ENCODE peak calls at places on chromosomes 6 and 20, in ten cellular contexts. B is DND-41; N is upper lobe of right lung; K is A673; I is fibroblast of lung; P is lower lobe of right lung; L is keratinocyte; S is heart right ventricle; Y is HepG2; G is CD4-positive, alpha-beta T cell. T is an unnamed sample.

GRCh38 chr6:63347599-63347998 is 27.8 kb upstream of the LGSN start:
- DNase-seq in B (no peak), N (no peak), K (no peak), I (peak), P (no peak), L (peak), S (no peak), Y (peak), G (no peak), T (no peak)

GRCh38 chr20:47244451-47244850 is 112.0 kb downstream of the ZMYND8 start:
- DNase-seq in B (no peak), N (no peak), K (no peak), I (no peak), P (no peak), L (no peak), S (no peak), Y (no peak), G (no peak), T (no peak)

GRCh38 chr6:169271158-169271936 is 17.7 kb upstream of the THBS2 start:
- DNase-seq in B (no peak), N (no peak), K (no peak), I (peak), P (no peak), L (no peak), S (no peak), Y (no peak), G (no peak), T (no peak)

GRCh38 chr6:16184129-16184528 is 54.3 kb upstream of the GMPR start:
- DNase-seq in B (no peak), N (no peak), K (peak), I (no peak), P (peak), L (no peak), S (no peak), Y (peak), G (no peak), T (peak)

GRCh38 chr20:13349240-13349604 is 128.1 kb downstream of the ISM1 start:
- DNase-seq in B (no peak), N (no peak), K (no peak), I (no peak), P (no peak), L (no peak), S (no peak), Y (no peak), G (no peak), T (no peak)

GRCh38 chr6:95786802-95787201 is 209.5 kb downstream of the MANEA start:
- DNase-seq in B (no peak), N (no peak), K (no peak), I (no peak), P (no peak), L (no peak), S (no peak), Y (no peak), G (no peak), T (no peak)

GRCh38 chr20:43691928-43692524 is 25.1 kb downstream of the MYBL2 start:
- DNase-seq in B (peak), N (no peak), K (peak), I (peak), P (no peak), L (peak), S (no peak), Y (peak), G (peak), T (peak)

GRCh38 chr6:20403766-20404640 is 2.3 kb downstream of the E2F3 start:
- DNase-seq in B (peak), N (no peak), K (peak), I (peak), P (no peak), L (no peak), S (no peak), Y (peak), G (peak), T (peak)

GRCh38 chr20:59664389-59665055 is 60.2 kb downstream of the PHACTR3 start:
- DNase-seq in B (no peak), N (no peak), K (no peak), I (no peak), P (no peak), L (no peak), S (no peak), Y (no peak), G (no peak), T (no peak)

GRCh38 chr20:45138451-45139300 is 14.4 kb upstream of the WFDC12 start:
- DNase-seq in B (peak), N (peak), K (peak), I (no peak), P (peak), L (no peak), S (peak), Y (peak), G (peak), T (peak)

GRCh38 chr6:6655805-6656251 is 67.3 kb downstream of the LY86 start:
- DNase-seq in B (no peak), N (no peak), K (no peak), I (no peak), P (no peak), L (no peak), S (no peak), Y (no peak), G (no peak), T (no peak)

GRCh38 chr6:166662690-166663089 is 35.6 kb upstream of the RPS6KA2 start:
- DNase-seq in B (no peak), N (no peak), K (no peak), I (no peak), P (no peak), L (no peak), S (no peak), Y (no peak), G (no peak), T (no peak)

DNA sequence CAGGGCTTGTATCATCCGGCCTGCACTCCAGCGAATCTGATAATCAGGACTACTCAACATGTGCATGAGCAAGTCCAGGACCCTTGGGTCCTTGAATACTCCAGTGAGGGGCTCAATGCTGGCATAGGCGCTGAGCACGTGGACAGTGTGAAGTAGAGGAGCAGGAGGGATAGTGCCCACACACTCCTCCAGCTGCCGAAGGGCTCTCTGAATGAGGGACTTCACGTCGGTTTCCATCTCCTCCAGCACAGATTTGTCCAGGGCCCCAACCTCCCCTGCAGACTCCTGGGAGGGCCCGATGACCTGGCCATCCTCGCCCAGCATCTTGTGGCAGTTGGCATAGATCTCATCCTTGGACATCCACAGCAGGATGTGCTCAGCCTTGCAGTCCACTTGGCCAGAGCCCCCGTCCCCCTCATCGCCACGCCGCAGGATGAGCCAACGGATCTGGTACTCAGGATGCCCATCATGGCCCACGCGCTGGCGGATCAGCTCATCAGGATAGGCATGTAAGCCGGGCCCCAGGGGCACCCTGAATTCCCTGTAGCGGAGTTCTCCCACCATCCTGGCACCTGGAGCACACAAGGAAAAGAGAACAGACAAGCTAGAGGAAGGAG is 1.3 kb downstream of the CUL7 start:
- DNase-seq in B (no peak), N (no peak), K (no peak), I (no peak), P (no peak), L (no peak), S (no peak), Y (no peak), G (no peak), T (no peak)
- H3K27ac ChIP-seq in B (peak), N (peak), K (peak), I (no peak), P (peak), L (no peak), S (peak), Y (peak), G (peak), T (no peak)

GRCh38 chr20:49045440-49046086 is 549 bp upstream of the CSE1L start:
- DNase-seq in B (peak), N (peak), K (no peak), I (no peak), P (peak), L (no peak), S (peak), Y (peak), G (peak), T (peak)

GRCh38 chr20:49043000-49043399 is 3.1 kb upstream of the CSE1L start:
- DNase-seq in B (no peak), N (no peak), K (no peak), I (no peak), P (no peak), L (no peak), S (no peak), Y (no peak), G (no peak), T (no peak)

DNA sequence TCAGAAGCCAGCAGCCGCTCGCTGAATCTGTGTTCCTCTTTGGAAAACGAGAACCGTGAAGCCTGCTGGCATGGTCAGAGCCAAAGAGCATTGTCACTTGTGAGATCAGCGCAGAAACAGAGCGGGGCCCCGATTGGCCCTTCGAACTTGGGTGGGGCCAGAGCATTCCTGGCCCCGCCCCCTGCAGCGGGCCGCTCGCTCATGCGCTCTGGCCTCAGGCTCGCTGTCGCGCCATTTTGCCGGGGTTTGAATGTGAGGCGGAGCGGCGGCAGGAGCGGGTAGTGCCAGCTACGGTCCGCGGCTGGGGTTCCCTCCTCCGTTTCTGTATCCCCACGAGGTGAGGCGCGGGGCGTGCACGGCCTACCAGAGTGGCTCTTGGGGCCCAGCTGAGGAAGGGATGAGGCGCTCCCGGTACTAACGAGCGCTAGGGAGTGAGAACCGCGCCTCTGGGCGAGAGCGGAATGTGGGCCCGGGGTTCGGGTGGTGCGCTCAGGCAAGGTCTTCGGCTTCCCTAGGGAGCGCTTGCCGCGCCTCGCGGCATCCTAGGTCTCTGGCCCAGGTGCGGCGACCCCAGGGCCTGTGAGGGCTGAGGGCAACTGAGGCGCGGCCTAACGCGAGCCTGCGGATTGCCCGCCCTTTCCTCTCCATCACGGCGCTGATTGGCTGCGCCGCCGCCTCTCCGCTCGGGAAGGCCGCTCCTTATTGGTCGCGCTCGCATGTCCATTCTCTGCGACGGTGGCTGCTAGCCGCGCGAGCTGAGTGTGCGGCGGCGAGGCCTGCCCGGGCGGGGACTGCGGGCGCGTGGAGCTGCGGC is at the start of gene CSE1L:
- DNase-seq in B (peak), N (peak), K (peak), I (peak), P (peak), L (peak), S (peak), Y (peak), G (peak), T (peak)
- TF ChIP-seq CTCF in B (peak), N (peak), K (no peak), I (no peak), P (no peak), L (no peak), S (no peak), Y (no peak), G (no peak), T (no peak)

GRCh38 chr6:100538086-100538485 is 73.4 kb upstream of the SIM1 start:
- DNase-seq in B (no peak), N (no peak), K (no peak), I (peak), P (no peak), L (no peak), S (no peak), Y (no peak), G (no peak), T (no peak)
- H3K27ac ChIP-seq in B (no peak), N (no peak), K (no peak), I (no peak), P (no peak), L (no peak), S (no peak), Y (no peak), G (no peak), T (no peak)

GRCh38 chr20:50655325-50655880 is 35.9 kb downstream of the RIPOR3 start:
- DNase-seq in B (no peak), N (no peak), K (peak), I (peak), P (no peak), L (no peak), S (peak), Y (no peak), G (no peak), T (no peak)

GRCh38 chr20:50659975-50660670 is 31.2 kb downstream of the RIPOR3 start:
- DNase-seq in B (no peak), N (no peak), K (no peak), I (no peak), P (no peak), L (no peak), S (no peak), Y (no peak), G (no peak), T (no peak)

GRCh38 chr20:50663095-50663821 is 28.1 kb downstream of the RIPOR3 start:
- DNase-seq in B (no peak), N (no peak), K (no peak), I (no peak), P (no peak), L (peak), S (no peak), Y (peak), G (no peak), T (no peak)

GRCh38 chr20:50654899-50655298 is 36.4 kb downstream of the RIPOR3 start:
- DNase-seq in B (no peak), N (no peak), K (peak), I (peak), P (no peak), L (no peak), S (no peak), Y (no peak), G (no peak), T (no peak)

GRCh38 chr20:50658804-50659380 is 32.5 kb downstream of the RIPOR3 start:
- DNase-seq in B (no peak), N (no peak), K (no peak), I (no peak), P (no peak), L (no peak), S (no peak), Y (no peak), G (no peak), T (no peak)
- TF ChIP-seq CTCF in B (no peak), N (no peak), K (no peak), I (no peak), P (no peak), L (no peak), S (peak), Y (peak), G (no peak), T (no peak)

DNA sequence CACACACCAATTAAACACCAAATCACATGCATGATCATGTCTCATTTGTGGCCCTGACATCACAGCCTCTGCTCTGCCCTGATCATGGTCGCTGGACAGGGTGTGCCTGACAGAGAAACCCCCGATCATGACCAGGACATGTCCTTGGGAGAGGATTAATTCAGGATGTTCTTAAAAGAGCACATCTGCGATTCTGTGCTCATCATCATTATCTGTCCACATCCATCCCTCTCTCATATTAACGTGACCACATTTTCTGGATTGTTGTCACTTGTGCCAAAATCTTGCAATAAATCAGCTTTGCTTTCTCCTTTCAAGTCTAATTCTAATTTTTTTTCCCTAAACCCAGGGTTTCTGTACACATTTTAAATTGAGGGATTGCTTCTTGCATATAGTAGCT is 7.7 kb upstream of the PBOV1 start:
- DNase-seq in B (no peak), N (no peak), K (no peak), I (no peak), P (no peak), L (no peak), S (no peak), Y (no peak), G (no peak), T (no peak)
- H3K27ac ChIP-seq in B (no peak), N (no peak), K (no peak), I (no peak), P (no peak), L (no peak), S (no peak), Y (no peak), G (no peak), T (no peak)

GRCh38 chr6:154805288-154805911 is 72.2 kb downstream of the SCAF8 start:
- DNase-seq in B (no peak), N (no peak), K (peak), I (peak), P (no peak), L (no peak), S (no peak), Y (peak), G (no peak), T (no peak)
- TF ChIP-seq CTCF in B (peak), N (peak), K (peak), I (peak), P (peak), L (no peak), S (peak), Y (peak), G (peak), T (peak)

GRCh38 chr6:155171109-155171746 is 92.6 kb upstream of the CLDN20 start:
- DNase-seq in B (no peak), N (no peak), K (peak), I (peak), P (no peak), L (peak), S (no peak), Y (peak), G (peak), T (peak)
- H3K27ac ChIP-seq in B (no peak), N (peak), K (peak), I (peak), P (peak), L (no peak), S (no peak), Y (no peak), G (peak), T (peak)

GRCh38 chr20:15045246-15045645 is 707.8 kb upstream of the FLRT3 start:
- DNase-seq in B (no peak), N (no peak), K (no peak), I (no peak), P (no peak), L (no peak), S (no peak), Y (no peak), G (no peak), T (no peak)
- TF ChIP-seq CTCF in B (no peak), N (no peak), K (no peak), I (no peak), P (no peak), L (no peak), S (no peak), Y (no peak), G (no peak), T (no peak)

GRCh38 chr6:48109902-48110301 is 1.1 kb downstream of the PTCHD4 start:
- DNase-seq in B (no peak), N (no peak), K (no peak), I (peak), P (no peak), L (no peak), S (no peak), Y (peak), G (no peak), T (no peak)
- H3K27ac ChIP-seq in B (no peak), N (peak), K (no peak), I (no peak), P (no peak), L (peak), S (no peak), Y (peak), G (no peak), T (no peak)

GRCh38 chr6:64376394-64376793 is 740.8 kb downstream of the PHF3 start:
- DNase-seq in B (no peak), N (no peak), K (no peak), I (no peak), P (no peak), L (no peak), S (no peak), Y (no peak), G (no peak), T (no peak)
- TF ChIP-seq CTCF in B (no peak), N (no peak), K (no peak), I (no peak), P (no peak), L (no peak), S (no peak), Y (no peak), G (no peak), T (no peak)